ENCODE peak calls at places on chromosomes 7 and 10, in eight cellular contexts. E is ovary; V is epithelial cell of proximal tubule; C is stimulated activated CD8-positive, alpha-beta memory T cell treated with anti-CD3 and anti-CD28 coated beads, Interleukin-7, amount 100 ng/mL, for 24 hours; M is Jurkat, Clone E6-1; A is spleen; J is mesothelial cell of epicardium; Q is NCI-H1436. O is an unnamed sample.

GRCh38 chr7:40772096-40772495 is 637.3 kb downstream of the SUGCT start:
- DNase-seq in J (no peak), M (no peak), E (no peak), A (no peak), V (no peak), C (no peak), Q (no peak), O (no peak)

GRCh38 chr10:31399171-31399570 is 80.2 kb downstream of the ZEB1 start:
- DNase-seq in C (no peak), E (no peak), M (no peak), V (no peak), J (no peak), A (no peak), Q (no peak), O (no peak)

GRCh38 chr7:94823952-94824351 is 83.4 kb upstream of the PPP1R9A start:
- DNase-seq in J (no peak), E (no peak), V (peak; percentile 18), A (no peak), M (no peak), C (no peak), Q (no peak), O (no peak)

GRCh38 chr10:111481271-111482073 is 404.6 kb downstream of the ADRA2A start:
- DNase-seq in A (no peak), E (no peak), V (no peak), Q (peak; percentile 22), M (peak; percentile 12), J (no peak), C (no peak), O (no peak)

GRCh38 chr7:30412810-30413504 is 65.6 kb downstream of the NOD1 start:
- DNase-seq in C (no peak), J (no peak), M (no peak), E (no peak), Q (no peak), A (no peak), V (peak; percentile 82), O (peak; percentile 35)

GRCh38 chr10:32256613-32257437 is 90.1 kb downstream of the EPC1 start:
- DNase-seq in Q (peak; percentile 54), J (no peak), V (no peak), A (peak; percentile 85), C (peak; percentile 50), E (peak; percentile 62), M (peak; percentile 42), O (peak; percentile 58)

GRCh38 chr10:72086466-72087391 is 1.6 kb downstream of the SPOCK2 start:
- DNase-seq in C (peak; percentile 27), M (no peak), J (no peak), E (no peak), A (peak; percentile 96), V (no peak), Q (no peak), O (no peak)

GRCh38 chr10:75544923-75545322 is 113.5 kb downstream of the LRMDA start:
- DNase-seq in M (no peak), E (no peak), C (no peak), Q (no peak), A (no peak), J (no peak), V (no peak), O (no peak)

GRCh38 chr7:28922618-28923331 is 35.4 kb downstream of the TRIL start:
- DNase-seq in Q (peak; percentile 88), M (peak; percentile 78), A (peak; percentile 84), E (peak; percentile 78), V (no peak), C (peak; percentile 37), J (peak; percentile 68), O (peak; percentile 69)